ENCODE peak calls at places on chromosomes 2 and 18, in four cellular contexts. N, Z, L and I are unnamed samples.

GRCh38 chr2:63790913-63791312 is 50.8 kb upstream of the UGP2 start:
- DNase-seq in L (peak), N (no peak), Z (no peak), I (peak)

GRCh38 chr2:10798783-10799182 is 13.8 kb downstream of the PDIA6 start:
- DNase-seq in Z (no peak), L (no peak), N (no peak), I (no peak)

GRCh38 chr2:158746488-158746887 is 48.6 kb upstream of the DAPL1 start:
- DNase-seq in L (no peak), Z (no peak), N (no peak), I (no peak)

GRCh38 chr2:138648606-138649005 is 131.6 kb downstream of the NXPH2 start:
- DNase-seq in L (no peak), Z (no peak), N (no peak), I (no peak)

GRCh38 chr2:161990741-161991140 is 83.3 kb downstream of the DPP4 start:
- DNase-seq in N (no peak), L (peak), Z (no peak), I (peak)

GRCh38 chr18:57809190-57809589 is 6.1 kb upstream of the ATP8B1 start:
- DNase-seq in N (no peak), L (no peak), Z (no peak), I (no peak)

GRCh38 chr2:70041666-70042065 is 45.6 kb upstream of the PCBP1 start:
- DNase-seq in N (no peak), L (peak), Z (no peak), I (no peak)

GRCh38 chr2:20599001-20599600 is 51.8 kb downstream of the HS1BP3 start:
- DNase-seq in Z (peak), N (peak), L (no peak), I (no peak)

GRCh38 chr2:62221141-62221540 is 25.2 kb downstream of the B3GNT2 start:
- DNase-seq in Z (no peak), N (no peak), L (peak), I (no peak)

GRCh38 chr2:191889924-191890323 is 43.0 kb upstream of the CAVIN2 start:
- DNase-seq in L (no peak), Z (no peak), N (no peak), I (no peak)

GRCh38 chr18:47215554-47216138 is 35.8 kb downstream of the SKOR2 start:
- DNase-seq in N (no peak), L (peak), Z (no peak), I (peak)

GRCh38 chr2:104004818-104005217 is 849.1 kb upstream of the POU3F3 start:
- DNase-seq in N (no peak), Z (no peak), L (no peak), I (no peak)

GRCh38 chr18:63444567-63444966 is 22.3 kb upstream of the VPS4B start:
- DNase-seq in N (no peak), Z (no peak), L (peak), I (peak)

GRCh38 chr2:10269711-10270610 is 32.7 kb upstream of the HPCAL1 start:
- DNase-seq in N (no peak), Z (no peak), L (no peak), I (no peak)

GRCh38 chr2:105490956-105491355 is 92.1 kb upstream of the FHL2 start:
- DNase-seq in L (no peak), Z (no peak), N (no peak), I (no peak)

GRCh38 chr2:239378918-239379640 is 21.7 kb downstream of the HDAC4 start:
- DNase-seq in Z (peak), L (no peak), N (peak), I (no peak)

GRCh38 chr2:223920109-223920508 is 25.0 kb downstream of the WDFY1 start:
- DNase-seq in N (no peak), L (no peak), Z (no peak), I (no peak)

GRCh38 chr18:35526476-35527120 is 28.8 kb upstream of the INO80C start:
- DNase-seq in L (peak), N (peak), Z (no peak), I (peak)

GRCh38 chr2:72813841-72814240 is 12.0 kb downstream of the EXOC6B start:
- DNase-seq in L (peak), N (no peak), Z (no peak), I (peak)

GRCh38 chr2:25606892-25607291 is 66.5 kb downstream of the DTNB start:
- DNase-seq in Z (no peak), N (no peak), L (peak), I (peak)

GRCh38 chr2:72236445-72237067 is 88.9 kb upstream of the CYP26B1 start:
- DNase-seq in L (peak), Z (no peak), N (no peak), I (peak)